ENCODE peak calls at places on chromosomes 16 and 17, in eight cellular contexts. D, P, X, Q, R, N, U and K are unnamed samples.

GRCh38 chr16:85153656-85154091 is 41.4 kb upstream of the CIBAR2 start:
- DNase-seq in D (no peak), P (no peak), X (no peak), Q (no peak), R (no peak), N (no peak), U (no peak), K (no peak)

GRCh38 chr16:20874088-20874581 is 26.0 kb downstream of the DCUN1D3 start:
- DNase-seq in D (no peak), P (no peak), X (no peak), Q (no peak), R (no peak), N (no peak), U (no peak), K (no peak)

GRCh38 chr16:57894390-57895080 is 76.4 kb downstream of the CNGB1 start:
- DNase-seq in D (no peak), P (no peak), X (no peak), Q (no peak), R (no peak), N (no peak), U (no peak), K (no peak)

GRCh38 chr17:75765981-75766380 is 989 bp upstream of the GALK1 start:
- DNase-seq in D (no peak), P (no peak), X (no peak), Q (peak; percentile 44), R (no peak), N (no peak), U (no peak), K (no peak)

GRCh38 chr17:4520881-4521600 is 22.4 kb downstream of the SPNS2 start:
- DNase-seq in D (no peak), P (no peak), X (peak; percentile 36), Q (no peak), R (no peak), N (peak; percentile 86), U (no peak), K (peak; percentile 78)

GRCh38 chr17:42509409-42509808 is 26.6 kb upstream of the NAGLU start:
- DNase-seq in D (no peak), P (no peak), X (peak; percentile 59), Q (no peak), R (no peak), N (no peak), U (no peak), K (no peak)

GRCh38 chr17:17001874-17002520 is 30.1 kb upstream of the TNFRSF13B start:
- DNase-seq in D (peak; percentile 44), P (no peak), X (peak; percentile 84), Q (peak; percentile 89), R (peak; percentile 66), N (peak; percentile 90), U (peak; percentile 68), K (peak; percentile 80)

GRCh38 chr16:6428861-6429260 is 903.8 kb upstream of the RBFOX1 start:
- DNase-seq in D (no peak), P (no peak), X (no peak), Q (no peak), R (no peak), N (no peak), U (no peak), K (no peak)

GRCh38 chr17:30377574-30377973 is 1.2 kb upstream of the CPD start:
- DNase-seq in D (no peak), P (no peak), X (no peak), Q (no peak), R (no peak), N (no peak), U (no peak), K (no peak)

GRCh38 chr17:67491009-67491677 is 114.1 kb downstream of the PITPNC1 start:
- DNase-seq in D (no peak), P (peak; percentile 77), X (peak; percentile 72), Q (peak; percentile 91), R (no peak), N (peak; percentile 67), U (no peak), K (peak; percentile 63)

GRCh38 chr17:29614345-29615047 is 8.2 kb downstream of the CORO6 start:
- DNase-seq in D (no peak), P (no peak), X (no peak), Q (peak; percentile 43), R (no peak), N (no peak), U (no peak), K (no peak)

GRCh38 chr17:65191805-65192740 is 54.9 kb downstream of the RGS9 start:
- DNase-seq in D (no peak), P (no peak), X (no peak), Q (no peak), R (no peak), N (no peak), U (no peak), K (no peak)

GRCh38 chr17:42312285-42313130 is 24.2 kb downstream of the STAT5A start:
- DNase-seq in D (peak; percentile 58), P (no peak), X (peak; percentile 83), Q (peak; percentile 91), R (peak; percentile 74), N (peak; percentile 80), U (peak; percentile 70), K (peak; percentile 80)

GRCh38 chr17:82832411-82832810 is 7.4 kb downstream of the ZNF750 start:
- DNase-seq in D (no peak), P (no peak), X (no peak), Q (peak; percentile 24), R (no peak), N (no peak), U (no peak), K (no peak)

GRCh38 chr16:79415983-79416641 is 184.4 kb downstream of the MAF start:
- DNase-seq in D (no peak), P (no peak), X (no peak), Q (no peak), R (peak; percentile 17), N (no peak), U (no peak), K (no peak)

GRCh38 chr16:11349599-11350276 is 4.5 kb downstream of the RMI2 start:
- DNase-seq in D (no peak), P (peak; percentile 53), X (peak; percentile 49), Q (peak; percentile 63), R (no peak), N (peak; percentile 63), U (no peak), K (peak; percentile 51)

GRCh38 chr17:71110326-71110725 is 941.0 kb downstream of the KCNJ2 start:
- DNase-seq in D (no peak), P (no peak), X (no peak), Q (no peak), R (no peak), N (no peak), U (no peak), K (no peak)

GRCh38 chr17:17129466-17129865 is 76.7 kb downstream of the PLD6 start:
- DNase-seq in D (no peak), P (no peak), X (no peak), Q (no peak), R (no peak), N (no peak), U (no peak), K (no peak)

GRCh38 chr16:85586360-85587145 is 26.6 kb upstream of the GSE1 start:
- DNase-seq in D (no peak), P (no peak), X (peak; percentile 46), Q (peak; percentile 73), R (no peak), N (peak; percentile 73), U (no peak), K (no peak)

GRCh38 chr16:56675685-56676210 is 6.1 kb downstream of the MT1H start:
- DNase-seq in D (no peak), P (no peak), X (peak; percentile 19), Q (no peak), R (peak; percentile 40), N (no peak), U (no peak), K (no peak)
- H3K36me3 ChIP-seq in D (no peaks in the 10 kb centered on the region), P (no peaks in the 10 kb centered on the region), X (no peaks in the 10 kb centered on the region), Q (no peaks in the 10 kb centered on the region), R (no peaks in the 10 kb centered on the region), N (no peaks in the 10 kb centered on the region), U (no peaks in the 10 kb centered on the region), K (no peaks in the 10 kb centered on the region)

GRCh38 chr16:69799601-69800000 is 37.5 kb downstream of the WWP2 start:
- DNase-seq in D (no peak), P (no peak), X (no peak), Q (no peak), R (no peak), N (no peak), U (no peak), K (no peak)
- H3K36me3 ChIP-seq in D (peaks cover 29% of the 10 kb centered on the region), P (peaks cover 24% of the 10 kb centered on the region), X (no peaks in the 10 kb centered on the region), Q (no peaks in the 10 kb centered on the region), R (peaks cover 4% of the 10 kb centered on the region), N (peaks cover 66% of the 10 kb centered on the region), U (peaks cover 23% of the 10 kb centered on the region), K (peaks cover 3% of the 10 kb centered on the region)

GRCh38 chr17:40346061-40346767 is 18.3 kb downstream of the GJD3 start:
- DNase-seq in D (no peak), P (no peak), X (no peak), Q (no peak), R (no peak), N (no peak), U (no peak), K (no peak)

GRCh38 chr17:40346768-40347154 is 17.8 kb downstream of the GJD3 start:
- DNase-seq in D (peak; percentile 49), P (no peak), X (no peak), Q (no peak), R (no peak), N (no peak), U (no peak), K (no peak)

GRCh38 chr17:40344321-40345160 is 20.0 kb downstream of the GJD3 start:
- DNase-seq in D (no peak), P (no peak), X (peak; percentile 26), Q (peak; percentile 45), R (no peak), N (no peak), U (no peak), K (no peak)

GRCh38 chr17:40343126-40344119 is 21.1 kb downstream of the GJD3 start:
- DNase-seq in D (no peak), P (no peak), X (peak; percentile 32), Q (peak; percentile 63), R (no peak), N (no peak), U (no peak), K (no peak)

DNA sequence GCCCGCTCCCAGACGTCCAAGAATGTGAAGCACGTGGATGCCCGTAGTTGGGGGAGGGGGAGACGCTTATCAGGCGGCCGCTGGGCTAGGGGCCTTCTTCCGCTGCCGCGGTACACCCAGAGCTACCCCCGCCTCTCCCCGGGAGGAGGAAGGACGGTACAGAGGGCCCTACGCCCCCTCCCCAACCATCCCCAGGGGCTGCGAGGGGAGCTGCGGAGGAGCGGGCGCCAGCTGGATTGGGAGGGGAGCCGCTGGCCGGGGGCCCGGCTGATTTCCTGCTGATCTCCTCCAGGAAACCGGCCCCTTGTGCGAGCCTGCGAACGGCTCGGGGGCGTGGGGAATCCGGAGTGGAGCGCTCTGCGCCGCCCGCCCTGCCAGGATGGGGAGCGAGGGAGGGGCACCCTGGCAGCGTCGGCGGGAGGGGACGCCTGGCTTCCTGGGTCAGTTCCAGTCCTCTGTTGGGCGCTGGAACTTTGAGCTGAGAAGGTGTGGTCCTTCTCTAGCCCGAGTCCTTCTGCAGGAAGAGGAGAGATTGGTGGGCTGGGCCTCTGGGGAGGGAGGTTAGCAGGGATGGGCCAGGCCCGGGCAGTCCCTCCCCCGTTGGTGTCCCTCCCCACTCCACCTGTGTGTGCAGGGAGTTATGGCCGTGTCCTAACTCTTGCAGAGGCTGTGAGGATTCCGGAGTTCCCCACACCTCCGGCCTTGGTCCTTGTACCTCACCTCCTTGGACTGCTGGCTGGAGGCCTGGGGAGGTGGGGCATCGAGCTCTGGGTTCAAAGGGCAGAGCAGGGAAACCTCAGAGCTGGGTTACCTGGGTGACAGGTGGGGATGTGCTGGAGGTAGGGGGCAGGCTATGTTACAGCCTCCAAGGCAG is 19.1 kb downstream of the GJD3 start:
- DNase-seq in D (peak; percentile 22), P (no peak), X (peak; percentile 91), Q (peak; percentile 84), R (peak; percentile 23), N (peak; percentile 70), U (peak; percentile 72), K (peak; percentile 83)
- H3K36me3 ChIP-seq in D (peaks cover 28% of the 10 kb centered on the region), P (peaks cover 10% of the 10 kb centered on the region), X (no peaks in the 10 kb centered on the region), Q (no peaks in the 10 kb centered on the region), R (no peaks in the 10 kb centered on the region), N (peaks cover 20% of the 10 kb centered on the region), U (peaks cover 12% of the 10 kb centered on the region), K (peaks cover 19% of the 10 kb centered on the region)

GRCh38 chr17:1673041-1673790 is 11.5 kb downstream of the PRPF8 start:
- DNase-seq in D (peak; percentile 30), P (no peak), X (peak; percentile 12), Q (no peak), R (no peak), N (no peak), U (no peak), K (no peak)
- H3K36me3 ChIP-seq in D (peaks cover 88% of the 10 kb centered on the region), P (peaks cover 90% of the 10 kb centered on the region), X (peaks cover 82% of the 10 kb centered on the region), Q (no peaks in the 10 kb centered on the region), R (peaks cover 79% of the 10 kb centered on the region), N (peaks cover 98% of the 10 kb centered on the region), U (peaks cover 97% of the 10 kb centered on the region), K (peaks cover 58% of the 10 kb centered on the region)